ENCODE peak calls at places on chromosomes 3 and 15, in seven cellular contexts. P is upper lobe of left lung, L is sigmoid colon, F is suprapubic skin, U is prostate gland, Z is endothelial cell of umbilical vein, S is GM12878. I is an unnamed sample.

GRCh38 chr3:108124337-108125150 is 33.7 kb upstream of the CD47 start:
- DNase-seq in U (no peak), S (peak; percentile 96), F (no peak), Z (peak; percentile 30), L (no peak), P (no peak), I (no peak)

GRCh38 chr3:196323723-196324122 is 5.7 kb upstream of the DYNLT2B start:
- DNase-seq in S (no peak), F (no peak), Z (no peak), L (no peak), U (no peak), P (no peak), I (no peak)

GRCh38 chr3:42640129-42640528 is 13.4 kb upstream of the ZBTB47 start:
- DNase-seq in S (no peak), L (no peak), U (no peak), Z (no peak), P (no peak), F (no peak), I (no peak)

GRCh38 chr3:31157893-31158620 is 263.6 kb upstream of the GADL1 start:
- DNase-seq in Z (no peak), U (no peak), S (no peak), P (no peak), F (no peak), L (no peak), I (no peak)

GRCh38 chr15:71440479-71441071 is 325.3 kb downstream of the THSD4 start:
- DNase-seq in U (no peak), Z (peak; percentile 84), S (peak; percentile 23), L (no peak), F (no peak), P (no peak), I (no peak)

GRCh38 chr3:152835311-152836102 is 576 bp downstream of the P2RY1 start:
- DNase-seq in Z (peak; percentile 55), F (peak; percentile 67), P (peak; percentile 50), S (no peak), L (peak; percentile 80), U (peak; percentile 43), I (peak; percentile 84)

GRCh38 chr15:94844533-94845390 is 613.4 kb downstream of the MCTP2 start:
- DNase-seq in L (peak; percentile 79), S (no peak), P (peak; percentile 51), Z (peak; percentile 98), U (peak; percentile 12), F (peak; percentile 71), I (peak; percentile 88)

GRCh38 chr3:160400631-160401150 is 1.2 kb downstream of the SMC4 start:
- DNase-seq in F (peak; percentile 59), L (peak; percentile 60), U (peak; percentile 7), Z (no peak), P (peak; percentile 26), S (no peak), I (peak; percentile 91)

GRCh38 chr3:25556504-25556903 is 108.2 kb downstream of the TOP2B start:
- DNase-seq in P (no peak), U (no peak), F (no peak), L (no peak), Z (no peak), S (no peak), I (no peak)

GRCh38 chr15:86624261-86625036 is 544.8 kb downstream of the AGBL1 start:
- DNase-seq in U (no peak), Z (peak; percentile 4), L (peak; percentile 64), F (no peak), P (peak; percentile 34), S (no peak), I (no peak)

GRCh38 chr3:70780790-70781189 is 468.4 kb upstream of the MDFIC2 start:
- DNase-seq in S (no peak), Z (no peak), L (no peak), P (no peak), U (no peak), F (no peak), I (no peak)

GRCh38 chr15:35986072-35986666 is 440.2 kb upstream of the DPH6 start:
- DNase-seq in S (no peak), Z (peak; percentile 65), P (no peak), F (no peak), L (peak; percentile 55), U (no peak), I (peak; percentile 71)

GRCh38 chr3:105513886-105514285 is 147.2 kb downstream of the ALCAM start:
- DNase-seq in L (no peak), F (no peak), Z (no peak), S (no peak), U (no peak), P (no peak), I (no peak)

GRCh38 chr3:52822363-52822762 is 8.1 kb downstream of the ITIH4 start:
- DNase-seq in L (no peak), F (no peak), U (no peak), S (no peak), Z (no peak), P (no peak), I (no peak)

GRCh38 chr3:59364471-59364870 is 314.6 kb upstream of the CFAP20DC start:
- DNase-seq in F (no peak), S (no peak), P (no peak), U (no peak), L (no peak), Z (no peak), I (no peak)

GRCh38 chr3:43181202-43181910 is 75.5 kb upstream of the POMGNT2 start:
- DNase-seq in L (no peak), U (no peak), P (peak; percentile 27), Z (no peak), S (peak; percentile 37), F (no peak), I (no peak)

GRCh38 chr15:58957101-58957973 is 23.9 kb upstream of the SLTM start:
- DNase-seq in Z (peak; percentile 65), F (no peak), P (peak; percentile 35), U (peak; percentile 33), L (no peak), S (no peak), I (no peak)
- TF ChIP-seq POLR2AphosphoS5 in Z (no peak), F (no peak), P (no peak), U (no peak), L (no peak), S (no peak), I (no peak)

GRCh38 chr3:182739619-182740018 is 53.7 kb upstream of the ATP11B start:
- DNase-seq in F (no peak), L (no peak), S (no peak), U (no peak), P (no peak), Z (no peak), I (no peak)

GRCh38 chr3:182731764-182732163 is 61.5 kb upstream of the ATP11B start:
- DNase-seq in U (no peak), S (no peak), F (no peak), L (no peak), Z (no peak), P (no peak), I (no peak)

GRCh38 chr3:182738583-182739514 is 54.5 kb upstream of the ATP11B start:
- DNase-seq in U (peak; percentile 60), Z (no peak), S (no peak), P (peak; percentile 60), F (no peak), L (no peak), I (no peak)

GRCh38 chr3:182732232-182733015 is 60.9 kb upstream of the ATP11B start:
- DNase-seq in S (no peak), U (no peak), Z (no peak), P (no peak), F (no peak), L (no peak), I (no peak)

DNA sequence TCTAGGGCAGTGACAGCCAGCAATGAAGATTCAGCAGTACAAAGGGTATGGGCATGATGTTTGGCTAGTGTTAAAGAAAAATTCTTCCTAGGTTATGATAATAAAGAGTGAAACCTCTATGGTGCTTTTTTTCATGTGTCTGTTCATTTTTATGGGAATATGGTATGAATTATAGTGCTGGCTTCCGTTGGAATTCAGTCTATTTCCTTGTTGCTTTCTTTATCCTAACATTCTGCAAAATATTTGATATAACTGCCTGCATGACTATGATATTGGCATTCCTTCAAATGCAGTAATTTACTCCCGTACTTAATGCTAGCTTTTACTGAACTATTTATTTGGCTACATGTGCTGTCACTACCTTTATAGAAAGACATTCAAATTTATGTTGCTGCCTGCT is 57.6 kb upstream of the ATP11B start:
- DNase-seq in U (no peak), S (no peak), P (no peak), Z (peak; percentile 79), L (no peak), F (no peak), I (no peak)
- H3K4me3 ChIP-seq in U (no peak overlapping the region), S (no peak overlapping the region), P (no peak overlapping the region), Z (no peak overlapping the region), L (no peak overlapping the region), F (no peak overlapping the region), I (no peak overlapping the region)

GRCh38 chr3:106577241-106577640 is 708.4 kb upstream of the CBLB start:
- DNase-seq in L (no peak), P (no peak), U (no peak), Z (no peak), F (no peak), S (no peak), I (no peak)

GRCh38 chr3:106578911-106579310 is 710.1 kb upstream of the CBLB start:
- DNase-seq in S (no peak), L (no peak), Z (no peak), F (no peak), P (no peak), U (no peak), I (no peak)

GRCh38 chr3:106570426-106570825 is 701.6 kb upstream of the CBLB start:
- DNase-seq in P (no peak), U (no peak), S (no peak), F (no peak), L (no peak), Z (peak; percentile 89), I (no peak)

GRCh38 chr3:106573605-106574004 is 704.8 kb upstream of the CBLB start:
- DNase-seq in U (no peak), L (no peak), F (no peak), Z (no peak), S (no peak), P (no peak), I (no peak)

DNA sequence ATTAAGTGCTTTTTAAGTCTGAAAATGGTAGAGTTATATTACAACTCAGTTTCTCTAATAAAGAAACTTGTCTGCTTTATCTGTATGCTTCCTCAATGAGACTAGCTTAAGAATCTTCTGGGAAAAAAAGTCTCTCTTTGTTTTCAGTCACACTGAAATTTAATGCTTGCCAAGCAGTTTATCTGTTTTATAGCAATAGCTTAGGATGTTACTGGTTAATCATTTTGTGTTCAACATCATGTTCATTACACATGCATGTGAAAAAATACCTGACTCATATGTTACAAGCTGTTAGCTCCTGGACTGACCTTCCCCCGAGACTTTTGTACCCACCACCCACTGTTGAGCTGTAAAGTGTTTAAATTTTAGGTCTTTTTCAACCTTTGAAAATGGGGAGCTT is 706.2 kb upstream of the CBLB start:
- DNase-seq in S (no peak), L (no peak), U (no peak), P (no peak), Z (no peak), F (no peak), I (no peak)
- TF ChIP-seq CTCF in S (no peak), L (no peak), U (no peak), P (no peak), Z (no peak), F (no peak), I (no peak)

DNA sequence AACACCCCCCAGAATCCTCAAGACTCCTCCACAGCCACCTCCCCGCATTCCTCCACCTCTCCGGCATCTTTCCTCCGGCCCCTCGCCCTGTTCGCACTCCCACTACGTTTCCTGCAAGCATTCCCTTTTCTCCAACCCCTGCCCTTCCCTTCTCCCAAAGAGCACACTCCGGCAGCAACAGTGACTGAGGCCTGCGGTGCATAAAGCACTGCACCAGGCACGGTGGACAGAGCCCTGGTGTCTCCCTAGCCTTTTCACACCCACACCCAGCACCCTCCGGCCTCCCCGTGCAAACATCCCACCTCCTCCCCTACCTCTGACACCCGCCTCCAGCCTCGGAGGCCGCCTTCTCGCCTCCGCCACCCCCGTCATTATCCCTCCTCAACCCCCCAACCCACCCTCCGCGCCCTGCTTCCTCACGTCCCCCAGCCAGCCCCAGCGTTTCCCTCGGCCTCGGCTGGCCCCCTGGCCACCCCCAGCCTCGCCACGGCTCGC is 577 bp downstream of the ZNF148 start:
- DNase-seq in U (peak; percentile 11), F (peak; percentile 70), S (no peak), L (no peak), P (peak; percentile 44), Z (peak; percentile 65), I (no peak)
- TF ChIP-seq POLR2AphosphoS5 in U (no peak), F (no peak), S (no peak), L (no peak), P (no peak), Z (peak; percentile 17), I (no peak)

I was measured in spleen.